ENCODE peak calls at places on chromosomes 12 and 14, in six cellular contexts. One of them, this sample, is unnamed.

GRCh38 chr12:39393179-39393578 is 49.7 kb downstream of the KIF21A start:
- DNase-seq in activated B cell treated with CpG ODN at 0.5 μM for 24 hours: no peak
- DNase-seq in colonic mucosa: no peak
- DNase-seq in endothelial cell: no peak
- DNase-seq in choroid plexus epithelial cell: no peak
- DNase-seq in psoas muscle: no peak
- DNase-seq in this sample: no peak

GRCh38 chr14:93965287-93965821 is 11.0 kb downstream of the ASB2 start:
- DNase-seq in psoas muscle: no peak
- DNase-seq in endothelial cell: no peak
- DNase-seq in choroid plexus epithelial cell: peak; percentile 93
- DNase-seq in activated B cell treated with CpG ODN at 0.5 μM for 24 hours: no peak
- DNase-seq in colonic mucosa: no peak
- DNase-seq in this sample: no peak

GRCh38 chr14:96761066-96761465 is 36.1 kb upstream of the VRK1 start:
- DNase-seq in activated B cell treated with CpG ODN at 0.5 μM for 24 hours: no peak
- DNase-seq in endothelial cell: no peak
- DNase-seq in psoas muscle: no peak
- DNase-seq in colonic mucosa: no peak
- DNase-seq in choroid plexus epithelial cell: no peak
- DNase-seq in this sample: no peak

GRCh38 chr14:59254146-59254910 is 65.9 kb downstream of the DAAM1 start:
- DNase-seq in choroid plexus epithelial cell: peak; percentile 99
- DNase-seq in activated B cell treated with CpG ODN at 0.5 μM for 24 hours: no peak
- DNase-seq in endothelial cell: no peak
- DNase-seq in colonic mucosa: peak; percentile 68
- DNase-seq in psoas muscle: peak; percentile 46
- DNase-seq in this sample: no peak

GRCh38 chr14:36254020-36254614 is 66.3 kb downstream of the MBIP start:
- DNase-seq in psoas muscle: no peak
- DNase-seq in activated B cell treated with CpG ODN at 0.5 μM for 24 hours: no peak
- DNase-seq in endothelial cell: no peak
- DNase-seq in choroid plexus epithelial cell: peak; percentile 26
- DNase-seq in colonic mucosa: no peak
- DNase-seq in this sample: no peak

GRCh38 chr14:94486883-94487282 is 10.9 kb upstream of the SERPINA9 start:
- DNase-seq in activated B cell treated with CpG ODN at 0.5 μM for 24 hours: no peak
- DNase-seq in colonic mucosa: no peak
- DNase-seq in psoas muscle: no peak
- DNase-seq in endothelial cell: no peak
- DNase-seq in choroid plexus epithelial cell: no peak
- DNase-seq in this sample: no peak

GRCh38 chr14:106185837-106186233 is 659.5 kb downstream of the TMEM121 start:
- DNase-seq in choroid plexus epithelial cell: no peak
- DNase-seq in psoas muscle: no peak
- DNase-seq in endothelial cell: no peak
- DNase-seq in activated B cell treated with CpG ODN at 0.5 μM for 24 hours: no peak
- DNase-seq in colonic mucosa: peak; percentile 32
- DNase-seq in this sample: no peak

GRCh38 chr14:82999802-83000201 is 1466.1 kb upstream of the SEL1L start:
- DNase-seq in colonic mucosa: no peak
- DNase-seq in endothelial cell: no peak
- DNase-seq in choroid plexus epithelial cell: peak; percentile 13
- DNase-seq in activated B cell treated with CpG ODN at 0.5 μM for 24 hours: no peak
- DNase-seq in psoas muscle: no peak
- DNase-seq in this sample: no peak

GRCh38 chr12:67468549-67469245 is 179.8 kb upstream of the DYRK2 start:
- DNase-seq in activated B cell treated with CpG ODN at 0.5 μM for 24 hours: no peak
- DNase-seq in colonic mucosa: no peak
- DNase-seq in psoas muscle: no peak
- DNase-seq in choroid plexus epithelial cell: no peak
- DNase-seq in endothelial cell: no peak
- DNase-seq in this sample: no peak

GRCh38 chr12:93653712-93654111 is 23.5 kb upstream of the CRADD start:
- DNase-seq in activated B cell treated with CpG ODN at 0.5 μM for 24 hours: no peak
- DNase-seq in endothelial cell: no peak
- DNase-seq in choroid plexus epithelial cell: peak; percentile 19
- DNase-seq in psoas muscle: no peak
- DNase-seq in colonic mucosa: no peak
- DNase-seq in this sample: no peak

GRCh38 chr12:51269174-51270066 is 795 bp downstream of the SMAGP start:
- DNase-seq in psoas muscle: peak; percentile 31
- DNase-seq in endothelial cell: peak; percentile 75
- DNase-seq in colonic mucosa: peak; percentile 86
- DNase-seq in choroid plexus epithelial cell: peak; percentile 23
- DNase-seq in activated B cell treated with CpG ODN at 0.5 μM for 24 hours: peak; percentile 54
- DNase-seq in this sample: no peak

GRCh38 chr14:72538387-72538786 is 355.5 kb downstream of the DPF3 start:
- DNase-seq in choroid plexus epithelial cell: no peak
- DNase-seq in psoas muscle: no peak
- DNase-seq in endothelial cell: no peak
- DNase-seq in activated B cell treated with CpG ODN at 0.5 μM for 24 hours: no peak
- DNase-seq in colonic mucosa: no peak
- DNase-seq in this sample: no peak

GRCh38 chr12:104957388-104958008 is 592 bp downstream of the SLC41A2 start:
- DNase-seq in psoas muscle: peak; percentile 38
- DNase-seq in activated B cell treated with CpG ODN at 0.5 μM for 24 hours: no peak
- DNase-seq in choroid plexus epithelial cell: no peak
- DNase-seq in colonic mucosa: peak; percentile 56
- DNase-seq in endothelial cell: no peak
- DNase-seq in this sample: no peak

GRCh38 chr12:104956870-104957301 is 1.2 kb downstream of the SLC41A2 start:
- DNase-seq in endothelial cell: no peak
- DNase-seq in activated B cell treated with CpG ODN at 0.5 μM for 24 hours: no peak
- DNase-seq in colonic mucosa: no peak
- DNase-seq in choroid plexus epithelial cell: no peak
- DNase-seq in psoas muscle: no peak
- DNase-seq in this sample: no peak

GRCh38 chr12:96233941-96234461 is 39.8 kb downstream of the ELK3 start:
- DNase-seq in activated B cell treated with CpG ODN at 0.5 μM for 24 hours: no peak
- DNase-seq in choroid plexus epithelial cell: no peak
- DNase-seq in colonic mucosa: peak; percentile 73
- DNase-seq in endothelial cell: no peak
- DNase-seq in psoas muscle: peak; percentile 92
- DNase-seq in this sample: no peak

GRCh38 chr14:87133073-87133815 is 859.7 kb downstream of the GALC start:
- DNase-seq in activated B cell treated with CpG ODN at 0.5 μM for 24 hours: no peak
- DNase-seq in choroid plexus epithelial cell: no peak
- DNase-seq in endothelial cell: no peak
- DNase-seq in psoas muscle: peak; percentile 44
- DNase-seq in colonic mucosa: peak; percentile 18
- DNase-seq in this sample: no peak

GRCh38 chr14:22886500-22887259 is 3.7 kb downstream of the REM2 start:
- DNase-seq in choroid plexus epithelial cell: peak; percentile 54
- DNase-seq in psoas muscle: peak; percentile 73
- DNase-seq in endothelial cell: peak; percentile 63
- DNase-seq in colonic mucosa: peak; percentile 88
- DNase-seq in activated B cell treated with CpG ODN at 0.5 μM for 24 hours: peak; percentile 71
- DNase-seq in this sample: no peak

GRCh38 chr14:105843444-105844046 is 317.2 kb downstream of the TMEM121 start:
- DNase-seq in endothelial cell: no peak
- DNase-seq in choroid plexus epithelial cell: no peak
- DNase-seq in colonic mucosa: peak; percentile 10
- DNase-seq in activated B cell treated with CpG ODN at 0.5 μM for 24 hours: no peak
- DNase-seq in psoas muscle: no peak
- DNase-seq in this sample: no peak

GRCh38 chr12:91964501-91964900 is 181.1 kb downstream of the BTG1 start:
- DNase-seq in choroid plexus epithelial cell: no peak
- DNase-seq in psoas muscle: no peak
- DNase-seq in endothelial cell: no peak
- DNase-seq in colonic mucosa: no peak
- DNase-seq in activated B cell treated with CpG ODN at 0.5 μM for 24 hours: no peak
- DNase-seq in this sample: no peak

GRCh38 chr14:42378274-42378673 is 771.6 kb downstream of the LRFN5 start:
- DNase-seq in psoas muscle: no peak
- DNase-seq in choroid plexus epithelial cell: no peak
- DNase-seq in endothelial cell: no peak
- DNase-seq in activated B cell treated with CpG ODN at 0.5 μM for 24 hours: no peak
- DNase-seq in colonic mucosa: no peak
- DNase-seq in this sample: no peak
- TF ChIP-seq CTCF in psoas muscle: no peak
- TF ChIP-seq CTCF in choroid plexus epithelial cell: no peak
- TF ChIP-seq CTCF in endothelial cell: no peak
- TF ChIP-seq CTCF in activated B cell treated with CpG ODN at 0.5 μM for 24 hours: no peak
- TF ChIP-seq CTCF in colonic mucosa: no peak
- TF ChIP-seq CTCF in this sample: no peak

DNA sequence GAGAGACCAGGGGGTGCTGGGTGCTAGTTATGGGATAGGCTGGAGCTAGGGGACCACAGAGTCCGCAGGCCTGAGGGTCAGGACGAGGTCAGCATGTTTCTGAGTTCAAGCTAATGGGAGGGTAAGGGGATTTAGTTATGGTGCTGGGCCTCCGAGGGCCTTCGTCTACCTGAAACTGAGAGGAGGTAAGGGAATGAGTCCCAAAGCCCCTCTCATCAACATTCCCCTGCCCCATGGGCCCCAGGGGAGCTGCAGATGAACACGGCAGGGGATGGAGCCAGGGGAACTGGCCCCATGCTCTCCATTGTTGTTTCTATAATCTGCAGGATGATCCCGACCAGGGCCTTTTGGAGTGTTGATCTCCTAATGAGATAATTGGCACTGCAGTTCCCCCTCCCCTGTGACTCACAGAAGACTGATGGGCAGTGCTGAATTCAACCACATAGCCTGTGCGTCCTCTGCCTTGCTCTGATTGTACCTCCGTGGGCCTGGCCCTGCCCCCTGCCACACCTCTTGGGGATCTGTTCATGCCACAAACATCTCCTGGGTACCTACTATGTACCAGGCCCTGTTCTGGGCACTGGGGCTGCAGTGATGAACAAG is 21.4 kb downstream of the FAIM2 start:
- DNase-seq in colonic mucosa: no peak
- DNase-seq in activated B cell treated with CpG ODN at 0.5 μM for 24 hours: no peak
- DNase-seq in psoas muscle: no peak
- DNase-seq in endothelial cell: no peak
- DNase-seq in choroid plexus epithelial cell: no peak
- DNase-seq in this sample: peak; percentile 31
- TF ChIP-seq CTCF in colonic mucosa: no peak
- TF ChIP-seq CTCF in activated B cell treated with CpG ODN at 0.5 μM for 24 hours: no peak
- TF ChIP-seq CTCF in psoas muscle: no peak
- TF ChIP-seq CTCF in endothelial cell: no peak
- TF ChIP-seq CTCF in choroid plexus epithelial cell: no peak
- TF ChIP-seq CTCF in this sample: no peak

DNA sequence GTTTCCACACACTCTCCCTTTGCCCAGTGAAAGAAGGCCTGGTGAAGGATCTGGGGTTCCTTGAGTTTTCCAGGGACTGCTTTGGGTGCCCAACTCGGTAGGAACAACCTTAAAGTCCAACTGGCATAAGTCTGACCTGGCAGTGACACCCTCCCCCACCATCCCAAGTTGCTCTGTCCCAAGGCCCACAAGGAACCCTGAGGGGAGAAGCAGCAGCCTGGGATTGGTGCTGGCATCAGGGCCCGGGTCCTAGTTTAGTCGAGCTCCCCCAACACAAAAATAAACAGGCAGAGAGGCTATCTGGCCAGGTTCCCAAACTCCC is 1.6 kb downstream of the KMT2D start:
- DNase-seq in choroid plexus epithelial cell: no peak
- DNase-seq in psoas muscle: no peak
- DNase-seq in colonic mucosa: no peak
- DNase-seq in activated B cell treated with CpG ODN at 0.5 μM for 24 hours: no peak
- DNase-seq in endothelial cell: no peak
- DNase-seq in this sample: no peak
- TF ChIP-seq CTCF in choroid plexus epithelial cell: no peak
- TF ChIP-seq CTCF in psoas muscle: no peak
- TF ChIP-seq CTCF in colonic mucosa: no peak
- TF ChIP-seq CTCF in activated B cell treated with CpG ODN at 0.5 μM for 24 hours: no peak
- TF ChIP-seq CTCF in endothelial cell: no peak
- TF ChIP-seq CTCF in this sample: no peak

DNA sequence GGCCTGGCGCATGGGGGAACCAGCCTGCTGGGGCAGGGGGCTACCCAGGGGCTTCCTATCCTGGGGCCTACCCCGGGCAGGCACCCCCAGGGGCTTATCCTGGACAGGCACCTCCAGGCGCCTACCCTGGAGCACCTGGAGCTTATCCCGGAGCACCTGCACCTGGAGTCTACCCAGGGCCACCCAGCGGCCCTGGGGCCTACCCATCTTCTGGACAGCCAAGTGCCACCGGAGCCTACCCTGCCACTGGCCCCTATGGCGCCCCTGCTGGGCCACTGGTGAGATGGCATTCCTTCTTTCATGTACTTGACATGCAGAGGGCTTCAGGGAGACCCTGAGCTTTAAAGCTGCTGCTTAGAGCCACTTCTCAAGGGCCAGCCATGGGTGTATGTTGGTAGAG is 9.0 kb downstream of the LGALS3 start:
- DNase-seq in psoas muscle: no peak
- DNase-seq in endothelial cell: peak; percentile 27
- DNase-seq in activated B cell treated with CpG ODN at 0.5 μM for 24 hours: no peak
- DNase-seq in choroid plexus epithelial cell: no peak
- DNase-seq in colonic mucosa: no peak
- DNase-seq in this sample: no peak
- TF ChIP-seq CTCF in psoas muscle: no peak
- TF ChIP-seq CTCF in endothelial cell: peak; percentile 48
- TF ChIP-seq CTCF in activated B cell treated with CpG ODN at 0.5 μM for 24 hours: no peak
- TF ChIP-seq CTCF in choroid plexus epithelial cell: peak; percentile 47
- TF ChIP-seq CTCF in colonic mucosa: no peak
- TF ChIP-seq CTCF in this sample: peak; percentile 31

DNA sequence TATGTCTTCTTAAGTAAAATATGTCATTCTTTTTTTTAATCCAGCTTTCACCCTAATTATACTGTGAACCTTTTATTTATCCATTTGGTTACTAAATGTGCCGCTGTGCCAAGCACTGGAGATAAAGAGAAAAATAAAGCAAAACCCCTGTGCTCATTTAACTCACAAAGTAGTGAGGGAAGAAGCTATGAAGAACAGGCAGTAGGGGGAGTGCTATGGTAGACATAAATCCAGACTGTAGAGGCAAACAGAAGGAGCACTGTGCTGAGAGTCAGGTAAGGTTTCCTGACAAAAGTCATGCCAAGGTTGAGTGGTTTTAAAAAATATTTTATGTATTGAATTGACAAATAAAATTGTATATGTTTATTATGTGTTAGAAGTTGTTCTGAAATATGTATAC is 188.5 kb upstream of the SYT10 start:
- DNase-seq in endothelial cell: no peak
- DNase-seq in colonic mucosa: no peak
- DNase-seq in activated B cell treated with CpG ODN at 0.5 μM for 24 hours: no peak
- DNase-seq in psoas muscle: no peak
- DNase-seq in choroid plexus epithelial cell: no peak
- DNase-seq in this sample: no peak
- TF ChIP-seq CTCF in endothelial cell: no peak
- TF ChIP-seq CTCF in colonic mucosa: no peak
- TF ChIP-seq CTCF in activated B cell treated with CpG ODN at 0.5 μM for 24 hours: no peak
- TF ChIP-seq CTCF in psoas muscle: no peak
- TF ChIP-seq CTCF in choroid plexus epithelial cell: no peak
- TF ChIP-seq CTCF in this sample: no peak

DNA sequence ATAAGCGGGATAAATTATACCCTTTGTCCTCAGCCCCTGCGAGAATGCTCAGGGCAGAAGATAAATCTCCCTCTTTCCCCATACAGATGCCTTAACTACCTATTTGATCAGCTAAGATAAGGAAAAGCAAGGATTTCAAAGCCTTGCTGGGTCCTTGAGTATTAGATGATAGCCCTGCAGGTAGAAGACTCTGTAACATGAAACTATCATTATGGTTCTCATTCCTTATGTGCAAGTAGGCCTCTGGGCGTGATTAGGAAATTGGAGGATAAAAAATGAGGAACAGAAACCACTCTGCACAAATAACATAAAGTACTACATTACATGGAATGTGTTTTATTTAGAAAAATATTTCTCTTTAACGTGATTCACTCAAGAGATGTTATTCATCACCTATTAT is 14.5 kb upstream of the WDR89 start:
- DNase-seq in endothelial cell: no peak
- DNase-seq in choroid plexus epithelial cell: no peak
- DNase-seq in activated B cell treated with CpG ODN at 0.5 μM for 24 hours: no peak
- DNase-seq in colonic mucosa: no peak
- DNase-seq in psoas muscle: no peak
- DNase-seq in this sample: no peak
- TF ChIP-seq CTCF in endothelial cell: no peak
- TF ChIP-seq CTCF in choroid plexus epithelial cell: no peak
- TF ChIP-seq CTCF in activated B cell treated with CpG ODN at 0.5 μM for 24 hours: no peak
- TF ChIP-seq CTCF in colonic mucosa: no peak
- TF ChIP-seq CTCF in psoas muscle: no peak
- TF ChIP-seq CTCF in this sample: no peak

This sample was measured in CD14-positive monocyte.